ENCODE peak calls at places on chromosome 7, in four cellular contexts. O is posterior cingulate gyrus, V is body of pancreas, H is NCI-H1417. Q is an unnamed sample.

GRCh38 chr7:6640246-6640721 is 3.2 kb downstream of the ZNF316 start:
- DNase-seq in O (no peak), V (no peak), H (no peak), Q (no peak)

GRCh38 chr7:155265144-155265543 is 32.5 kb upstream of the INSIG1 start:
- DNase-seq in O (no peak), V (no peak), H (no peak), Q (no peak)

GRCh38 chr7:137685439-137686164 is 161.2 kb downstream of the DGKI start:
- DNase-seq in O (no peak), V (no peak), H (no peak), Q (no peak)

GRCh38 chr7:27316311-27316710 is 73.7 kb downstream of the EVX1 start:
- DNase-seq in O (no peak), V (no peak), H (no peak), Q (no peak)

GRCh38 chr7:114086491-114086905 is 167.7 kb upstream of the PPP1R3A start:
- DNase-seq in O (peak), V (peak), H (peak), Q (no peak)

GRCh38 chr7:4786015-4786414 is 10.6 kb downstream of the AP5Z1 start:
- DNase-seq in O (no peak), V (no peak), H (no peak), Q (no peak)

GRCh38 chr7:8065356-8065813 is 96.8 kb downstream of the GLCCI1 start:
- DNase-seq in O (no peak), V (no peak), H (no peak), Q (peak)

GRCh38 chr7:12729112-12729511 is 41.7 kb downstream of the ARL4A start:
- DNase-seq in O (peak), V (peak), H (peak), Q (no peak)

GRCh38 chr7:114660007-114660406 is 245.4 kb downstream of the FOXP2 start:
- DNase-seq in O (no peak), V (no peak), H (peak), Q (no peak)

GRCh38 chr7:141675431-141676210 is 26.3 kb downstream of the DENND11 start:
- DNase-seq in O (no peak), V (no peak), H (no peak), Q (no peak)

GRCh38 chr7:38453826-38454225 is 177.3 kb downstream of the AMPH start:
- DNase-seq in O (no peak), V (no peak), H (no peak), Q (no peak)

GRCh38 chr7:1697499-1698125 is 27.5 kb downstream of the ELFN1 start:
- DNase-seq in O (no peak), V (peak), H (no peak), Q (no peak)

Q was measured in AG04449.